ENCODE peak calls at places on chromosome 21, in five cellular contexts. N, Y, B, S and U are unnamed samples.

GRCh38 chr21:37153193-37153934 is 80.3 kb downstream of the TTC3 start:
- DNase-seq in N (no peak), Y (no peak), B (no peak), S (no peak), U (peak)

GRCh38 chr21:45136927-45137611 is 62.7 kb downstream of the ADARB1 start:
- DNase-seq in N (peak), Y (peak), B (peak), S (peak), U (peak)

GRCh38 chr21:24208562-24209260 is 1398.6 kb downstream of the MRPL39 start:
- DNase-seq in N (no peak), Y (peak), B (no peak), S (no peak), U (no peak)

GRCh38 chr21:45724994-45725843 is 81.7 kb downstream of the PCBP3 start:
- DNase-seq in N (no peak), Y (no peak), B (no peak), S (no peak), U (no peak)

GRCh38 chr21:26171310-26172100 is 935 bp upstream of the APP start:
- DNase-seq in N (no peak), Y (no peak), B (no peak), S (no peak), U (no peak)

GRCh38 chr21:38310619-38311018 is 53.8 kb downstream of the KCNJ15 start:
- DNase-seq in N (no peak), Y (no peak), B (no peak), S (no peak), U (no peak)

GRCh38 chr21:41402796-41403195 is 23.2 kb upstream of the MX1 start:
- DNase-seq in N (no peak), Y (no peak), B (no peak), S (no peak), U (no peak)

GRCh38 chr21:16241500-16241963 is 511.8 kb downstream of the USP25 start:
- DNase-seq in N (no peak), Y (no peak), B (peak), S (no peak), U (no peak)

GRCh38 chr21:41653243-41653943 is 113.5 kb downstream of the RIPK4 start:
- DNase-seq in N (no peak), Y (no peak), B (no peak), S (no peak), U (peak)

GRCh38 chr21:42063206-42063577 is 7.9 kb upstream of the UMODL1 start:
- DNase-seq in N (no peak), Y (no peak), B (no peak), S (no peak), U (no peak)